ENCODE peak calls at places on chromosomes 12 and 14, in five cellular contexts. One of them, this sample, is unnamed.

GRCh38 chr14:64632056-64632455 is 72.2 kb upstream of the PLEKHG3 start:
- DNase-seq in ovary: no peak
- DNase-seq in K562: no peak
- DNase-seq in endothelial cell of umbilical vein: no peak
- DNase-seq in gastrocnemius medialis: no peak
- DNase-seq in this sample: no peak

GRCh38 chr12:78236264-78236663 is 405.6 kb downstream of the NAV3 start:
- DNase-seq in ovary: no peak
- DNase-seq in K562: no peak
- DNase-seq in endothelial cell of umbilical vein: no peak
- DNase-seq in gastrocnemius medialis: no peak
- DNase-seq in this sample: no peak

GRCh38 chr14:75401356-75401755 is 26.5 kb upstream of the JDP2 start:
- DNase-seq in ovary: peak
- DNase-seq in K562: no peak
- DNase-seq in endothelial cell of umbilical vein: peak
- DNase-seq in gastrocnemius medialis: peak
- DNase-seq in this sample: no peak

GRCh38 chr14:88005978-88006851 is 1.3 kb downstream of the GPR65 start:
- DNase-seq in ovary: no peak
- DNase-seq in K562: no peak
- DNase-seq in endothelial cell of umbilical vein: no peak
- DNase-seq in gastrocnemius medialis: peak
- DNase-seq in this sample: no peak

GRCh38 chr12:130339946-130340345 is 2.3 kb downstream of the PIWIL1 start:
- DNase-seq in ovary: no peak
- DNase-seq in K562: no peak
- DNase-seq in endothelial cell of umbilical vein: no peak
- DNase-seq in gastrocnemius medialis: no peak
- DNase-seq in this sample: no peak

GRCh38 chr14:44279357-44279756 is 227.7 kb downstream of the FSCB start:
- DNase-seq in ovary: no peak
- DNase-seq in K562: no peak
- DNase-seq in endothelial cell of umbilical vein: no peak
- DNase-seq in gastrocnemius medialis: no peak
- DNase-seq in this sample: no peak

GRCh38 chr12:50050410-50051280 is 6.8 kb upstream of the ASIC1 start:
- DNase-seq in ovary: peak
- DNase-seq in K562: peak
- DNase-seq in endothelial cell of umbilical vein: no peak
- DNase-seq in gastrocnemius medialis: peak
- DNase-seq in this sample: no peak

GRCh38 chr12:78470354-78471195 is 394.0 kb upstream of the SYT1 start:
- DNase-seq in ovary: no peak
- DNase-seq in K562: no peak
- DNase-seq in endothelial cell of umbilical vein: peak
- DNase-seq in gastrocnemius medialis: no peak
- DNase-seq in this sample: no peak

GRCh38 chr12:116125981-116126566 is 151.4 kb downstream of the MED13L start:
- DNase-seq in ovary: no peak
- DNase-seq in K562: no peak
- DNase-seq in endothelial cell of umbilical vein: no peak
- DNase-seq in gastrocnemius medialis: peak
- DNase-seq in this sample: no peak

GRCh38 chr14:44494125-44494524 is 13.0 kb downstream of the FSCB start:
- DNase-seq in ovary: no peak
- DNase-seq in K562: no peak
- DNase-seq in endothelial cell of umbilical vein: no peak
- DNase-seq in gastrocnemius medialis: no peak
- DNase-seq in this sample: no peak

GRCh38 chr12:100737168-100737567 is 57.4 kb upstream of the ANO4 start:
- DNase-seq in ovary: no peak
- DNase-seq in K562: no peak
- DNase-seq in endothelial cell of umbilical vein: no peak
- DNase-seq in gastrocnemius medialis: no peak
- DNase-seq in this sample: no peak

GRCh38 chr12:101044512-101045074 is 165.4 kb downstream of the SLC5A8 start:
- DNase-seq in ovary: no peak
- DNase-seq in K562: no peak
- DNase-seq in endothelial cell of umbilical vein: no peak
- DNase-seq in gastrocnemius medialis: no peak
- DNase-seq in this sample: no peak

GRCh38 chr12:89782807-89783206 is 74.2 kb upstream of the ATP2B1 start:
- DNase-seq in ovary: no peak
- DNase-seq in K562: no peak
- DNase-seq in endothelial cell of umbilical vein: no peak
- DNase-seq in gastrocnemius medialis: no peak
- DNase-seq in this sample: no peak

GRCh38 chr12:12007001-12007712 is 63.6 kb upstream of the BCL2L14 start:
- DNase-seq in ovary: no peak
- DNase-seq in K562: no peak
- DNase-seq in endothelial cell of umbilical vein: no peak
- DNase-seq in gastrocnemius medialis: no peak
- DNase-seq in this sample: peak

GRCh38 chr12:80441921-80442320 is 2.1 kb upstream of the PTPRQ start:
- DNase-seq in ovary: no peak
- DNase-seq in K562: no peak
- DNase-seq in endothelial cell of umbilical vein: peak
- DNase-seq in gastrocnemius medialis: no peak
- DNase-seq in this sample: no peak

DNA sequence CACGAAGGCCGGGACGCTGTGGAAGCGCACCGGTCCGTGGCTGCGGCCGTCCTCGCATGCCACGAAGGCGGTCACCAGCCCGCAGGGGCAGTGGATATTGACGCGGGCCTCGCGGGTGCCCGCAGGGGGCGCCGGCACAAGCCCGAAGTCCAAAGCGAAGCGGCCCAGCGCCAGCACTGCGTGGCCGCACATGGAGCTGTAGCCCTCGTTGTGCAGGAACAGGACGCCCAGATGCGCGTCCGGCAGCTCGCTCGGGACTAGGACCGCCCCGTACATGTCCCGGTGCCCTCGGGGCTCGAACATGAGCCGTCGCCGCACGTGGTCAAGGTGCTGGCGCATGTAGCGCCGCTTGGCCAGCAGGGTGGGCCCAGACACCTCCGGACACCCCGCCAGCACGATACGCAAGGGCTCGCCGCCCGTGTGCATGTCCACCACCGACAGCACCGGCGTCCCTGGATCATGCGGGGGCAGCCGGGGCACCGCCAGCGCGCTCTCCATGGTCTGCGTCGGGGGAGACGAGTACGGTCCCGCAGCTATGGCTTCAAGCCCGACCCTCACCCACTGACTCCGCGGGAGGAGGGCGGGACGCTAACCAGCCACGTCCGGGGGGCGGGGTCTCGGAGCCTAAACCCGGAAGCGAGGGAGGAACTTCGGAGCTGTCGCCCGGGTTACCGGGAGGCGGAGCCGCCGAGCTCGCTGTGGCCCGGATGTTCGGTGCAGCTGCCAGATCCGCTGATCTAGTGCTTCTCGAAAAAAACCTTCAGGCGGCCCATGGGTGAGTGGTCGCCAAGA is at the start of the genes JKAMP and L3HYPDH:
- DNase-seq in ovary: peak
- DNase-seq in K562: peak
- DNase-seq in endothelial cell of umbilical vein: peak
- DNase-seq in gastrocnemius medialis: peak
- DNase-seq in this sample: peak
- TF ChIP-seq POLR2A in ovary: peak
- TF ChIP-seq POLR2A in K562: peak
- TF ChIP-seq POLR2A in endothelial cell of umbilical vein: peak
- TF ChIP-seq POLR2A in gastrocnemius medialis: peak
- TF ChIP-seq POLR2A in this sample: peak

GRCh38 chr12:57049890-57050289 is at the start of gene MYO1A:
- DNase-seq in ovary: no peak
- DNase-seq in K562: peak
- DNase-seq in endothelial cell of umbilical vein: no peak
- DNase-seq in gastrocnemius medialis: no peak
- DNase-seq in this sample: no peak

GRCh38 chr12:57047981-57048380 is 1.9 kb downstream of the MYO1A start:
- DNase-seq in ovary: no peak
- DNase-seq in K562: no peak
- DNase-seq in endothelial cell of umbilical vein: no peak
- DNase-seq in gastrocnemius medialis: no peak
- DNase-seq in this sample: no peak

GRCh38 chr12:57048423-57048822 is 1.5 kb downstream of the MYO1A start:
- DNase-seq in ovary: no peak
- DNase-seq in K562: peak
- DNase-seq in endothelial cell of umbilical vein: no peak
- DNase-seq in gastrocnemius medialis: no peak
- DNase-seq in this sample: no peak

GRCh38 chr12:57046947-57047890 is 2.7 kb downstream of the MYO1A start:
- DNase-seq in ovary: no peak
- DNase-seq in K562: no peak
- DNase-seq in endothelial cell of umbilical vein: no peak
- DNase-seq in gastrocnemius medialis: no peak
- DNase-seq in this sample: no peak

GRCh38 chr12:57049047-57049446 is 882 bp downstream of the MYO1A start:
- DNase-seq in ovary: no peak
- DNase-seq in K562: no peak
- DNase-seq in endothelial cell of umbilical vein: no peak
- DNase-seq in gastrocnemius medialis: no peak
- DNase-seq in this sample: no peak
- TF ChIP-seq POLR2A in ovary: no peak
- TF ChIP-seq POLR2A in K562: no peak
- TF ChIP-seq POLR2A in endothelial cell of umbilical vein: no peak
- TF ChIP-seq POLR2A in gastrocnemius medialis: no peak
- TF ChIP-seq POLR2A in this sample: no peak

DNA sequence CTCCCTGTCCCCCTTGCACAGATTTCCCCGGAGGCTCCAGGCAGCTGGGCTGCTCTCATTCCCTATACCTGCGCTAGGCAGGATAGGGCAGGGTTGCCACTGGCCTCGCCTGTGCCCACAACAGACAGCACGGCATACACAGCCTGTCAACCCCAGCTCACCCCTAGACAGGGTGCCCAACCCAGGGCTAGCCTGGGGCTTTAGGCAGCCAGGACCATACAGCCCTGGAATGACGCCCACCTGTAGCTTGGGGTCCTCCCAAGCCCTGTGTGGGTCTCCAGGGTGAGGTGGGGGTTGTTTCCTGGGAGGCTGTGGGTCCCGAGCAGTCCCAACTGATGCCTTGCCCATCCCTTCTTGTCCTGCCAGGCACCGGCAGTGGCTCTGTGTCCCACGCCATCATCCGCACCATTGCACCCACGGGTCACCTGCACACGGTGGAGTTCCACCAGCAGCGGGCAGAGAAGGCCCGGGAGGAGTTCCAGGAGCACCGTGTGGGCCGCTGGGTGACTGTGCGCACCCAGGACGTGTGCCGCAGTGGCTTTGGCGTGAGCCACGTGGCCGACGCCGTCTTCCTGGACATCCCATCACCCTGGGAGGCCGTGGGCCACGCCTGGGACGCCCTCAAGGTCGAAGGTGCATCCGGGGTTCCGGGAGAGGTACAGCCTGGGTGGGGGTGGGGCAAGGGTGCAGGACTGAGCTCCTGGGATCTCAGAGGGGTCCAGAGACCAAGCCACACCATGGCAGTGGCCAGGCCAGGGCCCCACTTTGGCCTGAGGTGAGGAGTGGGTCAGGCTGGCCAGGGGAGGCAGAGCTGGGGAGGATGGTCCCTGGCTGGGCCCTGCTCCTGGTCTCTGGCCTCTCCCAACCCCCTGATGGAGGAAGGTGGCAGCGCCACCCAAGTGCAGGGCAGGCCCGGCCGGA is 3.5 kb downstream of the TRMT61A start:
- DNase-seq in ovary: no peak
- DNase-seq in K562: no peak
- DNase-seq in endothelial cell of umbilical vein: no peak
- DNase-seq in gastrocnemius medialis: no peak
- DNase-seq in this sample: no peak
- TF ChIP-seq POLR2A in ovary: no peak
- TF ChIP-seq POLR2A in K562: no peak
- TF ChIP-seq POLR2A in endothelial cell of umbilical vein: no peak
- TF ChIP-seq POLR2A in gastrocnemius medialis: no peak
- TF ChIP-seq POLR2A in this sample: no peak

GRCh38 chr14:61281911-61282310 is 773 bp upstream of the TMEM30B start:
- DNase-seq in ovary: no peak
- DNase-seq in K562: no peak
- DNase-seq in endothelial cell of umbilical vein: no peak
- DNase-seq in gastrocnemius medialis: peak
- DNase-seq in this sample: no peak

GRCh38 chr14:61281186-61281676 is at the start of gene TMEM30B:
- DNase-seq in ovary: no peak
- DNase-seq in K562: no peak
- DNase-seq in endothelial cell of umbilical vein: no peak
- DNase-seq in gastrocnemius medialis: no peak
- DNase-seq in this sample: no peak

GRCh38 chr14:61280092-61280525 is 1.0 kb downstream of the TMEM30B start:
- DNase-seq in ovary: no peak
- DNase-seq in K562: no peak
- DNase-seq in endothelial cell of umbilical vein: no peak
- DNase-seq in gastrocnemius medialis: no peak
- DNase-seq in this sample: no peak

GRCh38 chr14:61282746-61283145 is 1.6 kb upstream of the TMEM30B start:
- DNase-seq in ovary: no peak
- DNase-seq in K562: no peak
- DNase-seq in endothelial cell of umbilical vein: no peak
- DNase-seq in gastrocnemius medialis: no peak
- DNase-seq in this sample: no peak

GRCh38 chr14:61280526-61281185 is 482 bp downstream of the TMEM30B start:
- DNase-seq in ovary: peak
- DNase-seq in K562: no peak
- DNase-seq in endothelial cell of umbilical vein: peak
- DNase-seq in gastrocnemius medialis: peak
- DNase-seq in this sample: peak
- TF ChIP-seq POLR2A in ovary: peak
- TF ChIP-seq POLR2A in K562: no peak
- TF ChIP-seq POLR2A in endothelial cell of umbilical vein: peak
- TF ChIP-seq POLR2A in gastrocnemius medialis: peak
- TF ChIP-seq POLR2A in this sample: no peak

GRCh38 chr12:7190268-7191055 is 976 bp downstream of the PEX5 start:
- DNase-seq in ovary: peak
- DNase-seq in K562: no peak
- DNase-seq in endothelial cell of umbilical vein: no peak
- DNase-seq in gastrocnemius medialis: peak
- DNase-seq in this sample: peak

GRCh38 chr12:7188557-7189397 is 709 bp upstream of the PEX5 start:
- DNase-seq in ovary: peak
- DNase-seq in K562: peak
- DNase-seq in endothelial cell of umbilical vein: peak
- DNase-seq in gastrocnemius medialis: peak
- DNase-seq in this sample: peak

GRCh38 chr12:7189398-7190267 is at the start of gene PEX5:
- DNase-seq in ovary: peak
- DNase-seq in K562: peak
- DNase-seq in endothelial cell of umbilical vein: peak
- DNase-seq in gastrocnemius medialis: peak
- DNase-seq in this sample: peak
- TF ChIP-seq POLR2A in ovary: peak
- TF ChIP-seq POLR2A in K562: no peak
- TF ChIP-seq POLR2A in endothelial cell of umbilical vein: no peak
- TF ChIP-seq POLR2A in gastrocnemius medialis: peak
- TF ChIP-seq POLR2A in this sample: no peak

This sample was measured in GM12891.